ENCODE peak calls at places on chromosomes 13 and 19, in nine cellular contexts. Y, O, C, J, Z, B, A, N and V are unnamed samples.

GRCh38 chr13:38735655-38736440 is 49.0 kb downstream of the FREM2 start:
- DNase-seq in B (no peak), O (no peak), J (no peak), C (no peak), N (no peak), Y (no peak), Z (no peak), A (no peak), V (no peak)

GRCh38 chr13:98837896-98838295 is 85.4 kb upstream of the SLC15A1 start:
- DNase-seq in N (no peak), B (no peak), O (no peak), A (no peak), C (no peak), J (no peak), Z (no peak), Y (no peak), V (no peak)

GRCh38 chr19:50713556-50714236 is 5.9 kb downstream of the SHANK1 start:
- DNase-seq in A (no peak), Y (no peak), N (no peak), Z (no peak), C (no peak), B (no peak), J (no peak), O (no peak), V (peak; percentile 61)

GRCh38 chr13:101640797-101641400 is 188.4 kb downstream of the ITGBL1 start:
- DNase-seq in C (no peak), Z (no peak), Y (no peak), B (no peak), O (no peak), J (no peak), A (no peak), N (no peak), V (no peak)

GRCh38 chr13:42991892-42992584 is at the start of gene EPSTI1:
- DNase-seq in O (peak; percentile 81), C (peak; percentile 34), Z (peak; percentile 75), B (peak; percentile 44), N (peak; percentile 79), A (peak; percentile 60), Y (peak; percentile 53), J (peak; percentile 90), V (peak; percentile 84)

GRCh38 chr13:92622905-92623304 is 603.7 kb upstream of the GPC6 start:
- DNase-seq in B (no peak), A (no peak), Y (no peak), J (no peak), N (no peak), Z (no peak), C (no peak), O (no peak), V (no peak)

GRCh38 chr19:47129579-47129978 is 1.1 kb upstream of the SAE1 start:
- DNase-seq in J (no peak), Y (no peak), A (no peak), O (no peak), B (no peak), Z (no peak), N (no peak), C (no peak), V (no peak)

GRCh38 chr13:46552302-46552680 is 679 bp upstream of the LRCH1 start:
- DNase-seq in B (no peak), J (peak; percentile 15), C (no peak), N (no peak), Z (no peak), A (no peak), Y (no peak), O (no peak), V (no peak)

GRCh38 chr19:1744133-1744665 is 9.1 kb upstream of the ONECUT3 start:
- DNase-seq in J (no peak), B (no peak), O (no peak), N (no peak), C (no peak), A (no peak), Y (no peak), Z (no peak), V (no peak)

GRCh38 chr19:1736280-1736679 is 17.0 kb upstream of the ONECUT3 start:
- DNase-seq in C (no peak), N (no peak), Y (no peak), J (no peak), O (no peak), Z (no peak), A (no peak), B (no peak), V (no peak)

GRCh38 chr19:1742989-1743696 is 10.2 kb upstream of the ONECUT3 start:
- DNase-seq in A (no peak), J (no peak), Z (no peak), O (no peak), Y (no peak), B (no peak), C (no peak), N (no peak), V (no peak)

GRCh38 chr19:1736916-1737315 is 16.4 kb upstream of the ONECUT3 start:
- DNase-seq in C (no peak), Y (no peak), Z (no peak), A (no peak), B (no peak), N (no peak), J (no peak), O (no peak), V (no peak)

DNA sequence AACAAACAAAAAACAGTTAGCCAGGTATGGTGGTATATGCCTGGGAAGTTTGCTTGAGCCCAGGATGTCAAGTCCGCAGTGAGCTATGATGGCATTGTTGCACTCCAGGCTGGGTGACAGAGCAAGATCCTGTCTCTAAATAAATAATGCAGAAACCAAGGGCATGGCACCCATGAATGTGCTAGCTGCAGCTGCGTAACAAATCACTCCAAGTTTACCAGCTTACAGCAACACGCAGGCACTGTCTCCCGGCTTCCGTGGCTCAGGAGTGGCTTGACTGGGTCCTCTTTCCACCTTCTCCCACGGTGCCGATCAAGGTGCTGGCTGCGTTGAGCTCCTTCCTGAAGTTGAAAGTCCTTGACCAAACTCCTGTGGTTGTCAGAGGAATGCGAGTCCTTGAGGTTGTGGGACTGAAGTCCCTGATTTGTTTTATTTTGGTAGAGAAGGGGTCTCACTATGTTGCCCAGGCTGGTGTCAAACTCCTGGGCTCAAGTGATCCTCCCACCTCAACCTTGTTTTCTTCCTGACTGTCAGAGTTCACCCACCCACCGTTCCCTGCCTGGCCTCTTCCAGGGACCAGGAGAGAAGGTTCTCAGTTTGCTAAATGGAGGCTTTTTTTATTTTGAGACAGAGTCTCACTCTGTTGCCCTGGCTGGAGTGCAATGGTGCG is 13.2 kb upstream of the ONECUT3 start:
- DNase-seq in C (no peak), B (no peak), O (no peak), N (no peak), Y (no peak), J (no peak), Z (no peak), A (no peak), V (no peak)
- TF ChIP-seq CTCF in C (no peak), B (no peak), O (no peak), N (no peak), Y (no peak), J (no peak), Z (no peak), A (no peak), V (no peak)

GRCh38 chr13:50747939-50748338 is 95.6 kb downstream of the DLEU7 start:
- DNase-seq in J (no peak), B (no peak), C (no peak), A (no peak), O (no peak), N (no peak), Z (no peak), Y (no peak), V (no peak)

GRCh38 chr13:50740052-50740741 is 103.3 kb downstream of the DLEU7 start:
- DNase-seq in A (no peak), Y (no peak), N (no peak), J (no peak), Z (no peak), C (no peak), B (no peak), O (no peak), V (no peak)

GRCh38 chr13:50744261-50744660 is 99.2 kb downstream of the DLEU7 start:
- DNase-seq in Y (no peak), N (no peak), Z (no peak), C (no peak), O (no peak), A (no peak), B (no peak), J (no peak), V (no peak)

GRCh38 chr13:50742353-50742752 is 101.1 kb downstream of the DLEU7 start:
- DNase-seq in N (no peak), B (no peak), A (no peak), Z (no peak), Y (no peak), C (no peak), J (no peak), O (no peak), V (no peak)

DNA sequence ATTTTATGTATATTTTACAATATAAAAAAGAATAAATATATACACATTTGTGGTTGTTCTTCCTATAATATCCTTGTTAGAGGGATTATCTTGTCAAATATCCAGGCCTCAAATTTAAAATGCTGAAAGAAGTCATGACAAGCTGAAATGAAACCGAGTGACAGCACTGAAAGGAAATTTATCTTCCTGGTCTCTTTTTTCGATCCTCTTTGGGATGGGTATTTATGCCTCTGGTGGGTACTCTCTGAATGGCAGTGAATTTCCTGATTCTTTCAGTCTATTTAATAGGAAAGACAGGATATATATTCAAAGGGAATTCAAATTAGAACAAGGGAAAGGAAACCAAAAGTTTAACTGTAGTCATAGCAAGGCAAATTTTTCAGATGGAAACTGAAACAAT is 98.0 kb downstream of the DLEU7 start:
- DNase-seq in O (no peak), Z (no peak), J (no peak), Y (no peak), C (no peak), N (no peak), A (no peak), B (no peak), V (no peak)
- TF ChIP-seq CTCF in O (no peak), Z (no peak), J (no peak), Y (no peak), C (no peak), N (no peak), A (peak; percentile 42), B (peak; percentile 32), V (no peak)

DNA sequence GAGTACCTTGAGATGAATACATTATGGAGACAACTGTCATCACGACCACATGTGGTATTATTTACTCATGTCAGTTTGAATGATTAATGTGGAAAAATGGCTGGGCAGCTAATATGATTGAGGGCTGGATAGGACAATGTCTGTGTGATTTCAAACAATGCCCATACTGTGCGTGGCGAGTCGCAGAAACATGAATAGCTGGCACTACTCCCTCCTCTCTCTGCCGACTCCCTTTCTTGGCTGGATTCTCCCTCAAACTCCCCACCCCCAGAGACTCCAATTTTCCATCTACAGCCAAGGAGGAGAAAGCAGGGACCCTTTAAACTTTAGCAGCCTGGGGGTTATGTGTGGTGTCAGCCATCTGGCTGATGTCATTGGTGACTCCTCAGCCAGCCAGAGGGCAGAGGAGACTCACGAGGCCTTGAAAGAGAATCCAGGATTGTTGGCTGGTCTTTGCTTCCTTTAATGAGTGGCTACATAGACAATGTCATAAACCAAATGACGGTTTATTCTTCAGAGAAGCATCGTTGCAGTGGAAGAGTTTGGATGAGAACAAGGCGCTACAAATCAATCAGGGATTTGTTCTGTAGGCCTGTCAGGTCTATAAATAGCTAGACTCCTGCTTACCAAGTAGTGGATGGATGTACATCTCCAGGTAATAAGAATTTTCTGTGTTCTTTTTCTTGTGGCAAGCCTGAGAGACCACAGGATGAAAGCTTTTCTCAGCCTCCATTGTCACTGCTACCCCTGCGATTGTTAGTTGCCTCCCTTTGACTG is 165.6 kb downstream of the DLEU7 start:
- DNase-seq in J (no peak), Y (no peak), B (no peak), C (no peak), A (no peak), N (no peak), O (no peak), Z (no peak), V (no peak)
- TF ChIP-seq CTCF in J (no peak), Y (no peak), B (no peak), C (no peak), A (no peak), N (no peak), O (no peak), Z (no peak), V (no peak)

GRCh38 chr19:45189971-45190370 is 11.4 kb downstream of the BLOC1S3 start:
- DNase-seq in Z (no peak), Y (no peak), J (no peak), B (no peak), C (no peak), A (no peak), N (no peak), O (no peak), V (no peak)

GRCh38 chr19:45184115-45184514 is 5.5 kb downstream of the BLOC1S3 start:
- DNase-seq in O (no peak), J (no peak), B (no peak), Y (no peak), A (no peak), N (no peak), Z (no peak), C (no peak), V (no peak)

GRCh38 chr19:45186509-45187334 is 8.1 kb downstream of the BLOC1S3 start:
- DNase-seq in Y (no peak), J (no peak), N (no peak), B (no peak), O (no peak), C (no peak), Z (no peak), A (no peak), V (no peak)

GRCh38 chr19:45191324-45191845 is 12.8 kb downstream of the BLOC1S3 start:
- DNase-seq in Z (no peak), B (no peak), Y (no peak), O (no peak), A (no peak), C (no peak), N (no peak), J (no peak), V (no peak)

GRCh38 chr19:45187421-45188100 is 9.0 kb downstream of the BLOC1S3 start:
- DNase-seq in N (peak; percentile 49), Y (no peak), A (peak; percentile 63), Z (no peak), C (no peak), J (peak; percentile 68), B (no peak), O (no peak), V (peak; percentile 36)
- TF ChIP-seq CTCF in N (peak; percentile 85), Y (peak; percentile 43), A (peak; percentile 84), Z (peak; percentile 55), C (no peak), J (peak; percentile 71), B (peak; percentile 74), O (peak; percentile 53), V (peak; percentile 82)